ENCODE peak calls at places on chromosomes 2 and 18, in four cellular contexts. Y, E, G and X are unnamed samples.

GRCh38 chr2:10903861-10904210 is 7.9 kb upstream of the KCNF1 start:
- DNase-seq in E (no peak), G (no peak), Y (no peak), X (no peak)

GRCh38 chr18:32469190-32469611 is 1.5 kb downstream of the GAREM1 start:
- DNase-seq in Y (peak), G (no peak), E (no peak), X (peak)

GRCh38 chr18:66867653-66868052 is 263.8 kb upstream of the CDH19 start:
- DNase-seq in Y (no peak), E (no peak), G (no peak), X (no peak)

GRCh38 chr2:116477229-116477628 is 1337.3 kb upstream of the DDX18 start:
- DNase-seq in G (no peak), E (no peak), Y (no peak), X (no peak)

GRCh38 chr2:240595381-240596079 is 9.0 kb downstream of the CAPN10 start:
- DNase-seq in Y (peak), G (no peak), E (peak), X (peak)

GRCh38 chr2:224008702-224009261 is 30.3 kb downstream of the SERPINE2 start:
- DNase-seq in E (no peak), G (no peak), Y (no peak), X (no peak)

GRCh38 chr2:172344159-172344558 is 83.2 kb upstream of the ITGA6 start:
- DNase-seq in Y (no peak), E (no peak), G (no peak), X (no peak)

GRCh38 chr18:55878224-55878623 is 290.2 kb upstream of the TCF4 start:
- DNase-seq in Y (no peak), E (no peak), G (no peak), X (no peak)

GRCh38 chr2:100785621-100786296 is 34.2 kb upstream of the NPAS2 start:
- DNase-seq in E (no peak), G (no peak), Y (no peak), X (no peak)

GRCh38 chr2:50335852-50336251 is 696.1 kb downstream of the NRXN1 start:
- DNase-seq in G (no peak), Y (no peak), E (no peak), X (no peak)

GRCh38 chr2:167114018-167114417 is 225.7 kb downstream of the XIRP2 start:
- DNase-seq in Y (no peak), E (no peak), G (no peak), X (no peak)

GRCh38 chr2:44135771-44136170 is 32.9 kb upstream of the PPM1B start:
- DNase-seq in G (no peak), Y (no peak), E (no peak), X (no peak)

GRCh38 chr2:69724540-69725159 is 17.3 kb upstream of the ANXA4 start:
- DNase-seq in Y (peak), E (peak), G (peak), X (peak)

GRCh38 chr2:10325278-10326145 is 22.8 kb downstream of the HPCAL1 start:
- DNase-seq in E (no peak), Y (no peak), G (no peak), X (no peak)

GRCh38 chr2:28437142-28437835 is 44.6 kb downstream of the FOSL2 start:
- DNase-seq in E (no peak), G (no peak), Y (no peak), X (no peak)

GRCh38 chr2:72983500-72984039 is 66.3 kb downstream of the EMX1 start:
- DNase-seq in Y (no peak), G (no peak), E (no peak), X (no peak)

GRCh38 chr2:1060987-1061386 is 110.3 kb downstream of the SNTG2 start:
- DNase-seq in G (no peak), Y (no peak), E (no peak), X (no peak)

GRCh38 chr18:43312891-43313290 is 35.6 kb upstream of the SYT4 start:
- DNase-seq in E (no peak), Y (no peak), G (no peak), X (no peak)

GRCh38 chr2:74740395-74741075 is 86.5 kb downstream of the SEMA4F start:
- DNase-seq in E (no peak), Y (no peak), G (no peak), X (no peak)

GRCh38 chr18:33194793-33195192 is 245.7 kb downstream of the CCDC178 start:
- DNase-seq in Y (no peak), G (no peak), E (no peak), X (no peak)

GRCh38 chr2:103810875-103811274 is 1043.0 kb upstream of the POU3F3 start:
- DNase-seq in Y (no peak), E (no peak), G (no peak), X (no peak)

GRCh38 chr2:225739328-225739727 is 339.8 kb downstream of the NYAP2 start:
- DNase-seq in Y (no peak), E (no peak), G (no peak), X (no peak)